ENCODE peak calls at places on chromosomes 1 and 21, in five cellular contexts. D is PC-3, N is K562, V is GM23248, O is neural progenitor cell. H is an unnamed sample.
A peak's percentile ranks its signal among the peaks of the same experiment; 100 is the strongest.

GRCh38 chr1:212432706-212433576 is at the start of gene NENF:
- DNase-seq in N (peak; percentile 99), D (peak; percentile 98), V (peak; percentile 97), O (peak; percentile 93), H (peak; percentile 77)

GRCh38 chr1:9164537-9164910 is 35.6 kb upstream of the GPR157 start:
- DNase-seq in V (peak; percentile 39), N (no peak), O (no peak), D (no peak), H (peak; percentile 41)

GRCh38 chr21:45285266-45285931 is 2.3 kb downstream of the POFUT2 start:
- DNase-seq in N (no peak), O (no peak), V (no peak), D (no peak), H (no peak)

GRCh38 chr1:38555130-38555529 is 304.4 kb downstream of the RRAGC start:
- DNase-seq in V (no peak), D (no peak), O (no peak), N (no peak), H (no peak)

GRCh38 chr1:94713472-94714141 is 106.5 kb upstream of the SLC44A3 start:
- DNase-seq in N (no peak), V (peak; percentile 100), D (peak; percentile 83), O (no peak), H (peak; percentile 96)

GRCh38 chr1:40783001-40783905 is at the start of gene KCNQ4:
- DNase-seq in O (peak; percentile 91), V (peak; percentile 52), D (peak; percentile 46), N (peak; percentile 80), H (peak; percentile 17)

GRCh38 chr1:100835866-100836842 is 58.5 kb downstream of the EXTL2 start:
- DNase-seq in D (no peak), O (no peak), N (no peak), V (no peak), H (no peak)

GRCh38 chr1:224615861-224616760 is at the start of gene CNIH3:
- DNase-seq in V (peak; percentile 63), D (peak; percentile 75), O (peak; percentile 91), N (no peak), H (peak; percentile 83)

GRCh38 chr1:164706596-164706995 is 147.6 kb downstream of the PBX1 start:
- DNase-seq in V (peak; percentile 47), N (no peak), O (peak; percentile 21), D (peak; percentile 51), H (peak; percentile 56)

GRCh38 chr1:5497471-5497870 is 494.8 kb downstream of the NPHP4 start:
- DNase-seq in V (no peak), D (no peak), N (no peak), O (no peak), H (no peak)

GRCh38 chr1:98045211-98046030 is 124.6 kb upstream of the DPYD start:
- DNase-seq in D (no peak), O (peak; percentile 54), V (peak; percentile 81), N (no peak), H (peak; percentile 78)

GRCh38 chr21:42924433-42924751 is 1.0 kb downstream of the ERVH48-1 start:
- DNase-seq in D (no peak), N (no peak), V (no peak), O (no peak), H (no peak)

GRCh38 chr1:74858136-74858535 is 125.2 kb downstream of the TYW3 start:
- DNase-seq in O (no peak), N (no peak), V (no peak), D (peak; percentile 78), H (no peak)

GRCh38 chr1:240000634-240001033 is 91.0 kb upstream of the FMN2 start:
- DNase-seq in N (no peak), O (no peak), D (peak; percentile 93), V (peak; percentile 79), H (peak; percentile 86)

GRCh38 chr1:14634497-14634896 is 36.0 kb downstream of the KAZN start:
- DNase-seq in N (no peak), D (no peak), O (peak; percentile 19), V (no peak), H (no peak)

GRCh38 chr1:208105756-208106155 is 138.4 kb downstream of the PLXNA2 start:
- DNase-seq in N (no peak), V (no peak), O (no peak), D (no peak), H (no peak)

GRCh38 chr1:38516560-38516959 is 343.0 kb downstream of the RRAGC start:
- DNase-seq in D (no peak), N (no peak), O (no peak), V (no peak), H (no peak)

GRCh38 chr1:185716095-185716494 is 18.1 kb upstream of the HMCN1 start:
- DNase-seq in O (no peak), V (no peak), N (no peak), D (no peak), H (no peak)

GRCh38 chr1:181423301-181423918 is 59.9 kb upstream of the CACNA1E start:
- DNase-seq in N (peak; percentile 38), D (peak; percentile 51), O (peak; percentile 73), V (peak; percentile 65), H (peak; percentile 20)

GRCh38 chr1:159889821-159890252 is 10.1 kb downstream of the CFAP45 start:
- DNase-seq in D (peak; percentile 96), V (peak; percentile 91), N (peak; percentile 66), O (peak; percentile 27), H (peak; percentile 92)

GRCh38 chr1:85344256-85344694 is 67.8 kb upstream of the BCL10 start:
- DNase-seq in N (peak; percentile 57), O (peak; percentile 67), V (peak; percentile 73), D (peak; percentile 63), H (peak; percentile 74)

GRCh38 chr1:99645699-99646531 is at the start of gene PALMD:
- DNase-seq in D (peak; percentile 60), N (peak; percentile 49), V (peak; percentile 42), O (peak; percentile 19), H (peak; percentile 27)

GRCh38 chr21:26405735-26406361 is 167.2 kb downstream of the CYYR1 start:
- DNase-seq in N (no peak), V (peak; percentile 89), D (peak; percentile 88), O (peak; percentile 31), H (peak; percentile 91)

GRCh38 chr1:188590641-188591040 is 1761.9 kb downstream of the PLA2G4A start:
- DNase-seq in N (no peak), O (no peak), D (no peak), V (no peak), H (no peak)

GRCh38 chr1:10210841-10211804 is 753 bp downstream of the KIF1B start:
- DNase-seq in V (peak; percentile 99), D (peak; percentile 90), O (peak; percentile 82), N (peak; percentile 45), H (peak; percentile 96)

GRCh38 chr1:16628361-16629111 is 15.2 kb upstream of the NBPF1 start:
- DNase-seq in N (peak; percentile 44), O (no peak), D (no peak), V (no peak), H (no peak)

GRCh38 chr1:17744666-17745563 is 10.2 kb upstream of the ACTL8 start:
- DNase-seq in O (no peak), N (no peak), V (no peak), D (no peak), H (no peak)

GRCh38 chr1:91697322-91698260 is 188.4 kb downstream of the TGFBR3 start:
- DNase-seq in N (no peak), V (peak; percentile 84), D (no peak), O (no peak), H (peak; percentile 92)

GRCh38 chr1:203324103-203325003 is 19.0 kb downstream of the BTG2 start:
- DNase-seq in D (no peak), O (peak; percentile 50), N (no peak), V (peak; percentile 32), H (no peak)

GRCh38 chr1:18183477-18183974 is 75.9 kb downstream of the IGSF21 start:
- DNase-seq in N (no peak), V (no peak), O (no peak), D (no peak), H (no peak)

GRCh38 chr1:206544562-206545257 is 37.4 kb downstream of the RASSF5 start:
- DNase-seq in N (peak; percentile 91), O (peak; percentile 82), V (peak; percentile 46), D (peak; percentile 93), H (peak; percentile 42)
- H2AFZ ChIP-seq in N (peak overlapping the region; percentile 27), O (peak overlapping the region; percentile 95), V (no peak overlapping the region), D (peak overlapping the region; percentile 9), H (no peak overlapping the region)

DNA sequence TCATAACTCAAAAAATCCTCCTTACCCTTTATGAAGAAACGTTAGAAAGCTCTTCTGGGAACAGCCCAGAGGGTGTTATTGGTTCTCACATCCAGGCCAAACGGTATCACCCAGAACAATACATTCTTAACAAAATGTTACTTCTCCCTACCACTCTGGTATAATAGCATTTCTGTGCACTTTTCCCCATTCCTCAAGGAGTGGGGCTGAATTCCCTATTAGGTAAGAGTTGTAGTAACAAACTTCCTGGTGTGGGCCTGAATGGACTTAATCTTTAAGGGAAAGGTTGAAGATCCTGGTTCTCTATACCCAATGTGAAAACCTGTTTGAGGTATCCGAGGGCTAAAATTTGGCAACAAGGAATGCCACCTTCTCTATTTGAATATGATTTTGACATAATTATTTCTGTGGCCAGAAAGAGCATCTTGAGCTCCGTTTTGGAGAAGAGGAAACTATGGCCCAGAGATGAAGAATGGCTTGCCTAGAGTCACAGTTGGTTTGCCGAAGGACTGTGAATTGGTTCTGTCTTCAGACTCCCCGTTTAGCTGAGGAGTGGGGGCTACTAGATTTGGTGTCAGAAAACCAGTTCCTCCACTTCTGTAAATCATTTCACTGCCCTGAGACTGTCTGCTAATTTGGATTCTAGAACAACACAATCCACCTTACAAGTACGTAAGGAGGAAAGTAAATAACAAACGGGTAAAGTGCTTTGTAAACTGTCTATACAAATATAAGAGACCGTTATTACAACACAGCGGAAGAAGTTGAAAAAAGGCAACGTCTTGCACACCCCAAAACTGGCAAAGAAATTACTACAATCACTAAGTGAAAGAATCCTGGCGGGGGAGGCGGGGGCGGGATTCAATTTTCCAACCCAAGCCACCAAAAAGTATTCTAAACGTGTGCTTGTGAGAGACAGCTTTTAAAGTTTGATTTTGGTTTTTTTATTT is 2.3 kb downstream of the ANP32E start:
- DNase-seq in V (peak; percentile 62), D (peak; percentile 48), N (no peak), O (peak; percentile 2), H (peak; percentile 13)
- H2AFZ ChIP-seq in V (peak overlapping the region; percentile 79), D (peak overlapping the region; percentile 69), N (peak overlapping the region; percentile 52), O (no peak overlapping the region), H (peak overlapping the region; percentile 0)

DNA sequence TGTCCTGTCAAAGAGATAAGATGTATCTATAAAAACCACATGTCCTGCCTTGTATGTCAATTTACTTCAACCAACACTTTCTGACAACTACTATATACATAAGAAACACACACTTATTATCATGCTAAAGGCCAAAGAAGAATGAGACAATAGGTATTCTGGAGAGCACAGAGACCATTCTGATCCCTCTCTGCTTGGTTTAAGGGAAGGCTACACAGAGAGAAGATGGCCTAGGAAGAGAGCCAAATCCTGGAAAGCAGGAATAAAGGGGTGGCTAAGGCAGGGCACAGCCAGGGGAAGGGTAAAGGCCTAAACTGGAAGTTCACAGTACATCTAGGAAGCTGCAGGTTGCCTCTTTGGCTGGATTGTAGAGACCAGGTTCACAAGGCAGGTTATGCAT is 91.2 kb downstream of the LYST start:
- DNase-seq in V (no peak), O (no peak), D (no peak), N (no peak), H (no peak)
- H2AFZ ChIP-seq in V (no peak overlapping the region), O (no peak overlapping the region), D (no peak overlapping the region), N (no peak overlapping the region), H (no peak overlapping the region)

GRCh38 chr1:209183195-209183594 is 400.3 kb upstream of the CAMK1G start:
- DNase-seq in D (no peak), O (no peak), V (no peak), N (no peak), H (no peak)

GRCh38 chr1:209191242-209191626 is 392.3 kb upstream of the CAMK1G start:
- DNase-seq in V (no peak), N (no peak), O (no peak), D (no peak), H (no peak)

GRCh38 chr1:209190591-209191241 is 392.8 kb upstream of the CAMK1G start:
- DNase-seq in N (peak; percentile 33), O (peak; percentile 90), V (peak; percentile 54), D (peak; percentile 86), H (peak; percentile 48)

GRCh38 chr1:209187589-209187988 is 395.9 kb upstream of the CAMK1G start:
- DNase-seq in O (no peak), N (no peak), V (no peak), D (no peak), H (no peak)
- H2AFZ ChIP-seq in O (no peak overlapping the region), N (no peak overlapping the region), V (no peak overlapping the region), D (no peak overlapping the region), H (no peak overlapping the region)

H was measured in fibroblast of lung.